ENCODE peak calls at places on chromosomes 11 and 22, in seven cellular contexts. G, C, B, K, S, A and T are unnamed samples.
A peak's percentile ranks its signal among the peaks of the same experiment; 100 is the strongest.

GRCh38 chr11:110600322-110600721 is 111.9 kb downstream of the ARHGAP20 start:
- DNase-seq in G (no peak), C (peak; percentile 63), B (no peak), K (no peak), S (no peak), A (no peak), T (no peak)

GRCh38 chr11:45259607-45260006 is 26.5 kb downstream of the SYT13 start:
- DNase-seq in G (no peak), C (no peak), B (peak; percentile 78), K (no peak), S (no peak), A (peak; percentile 94), T (no peak)

GRCh38 chr11:70353900-70354568 is 44.3 kb upstream of the CTTN start:
- DNase-seq in G (no peak), C (no peak), B (no peak), K (no peak), S (no peak), A (no peak), T (no peak)

GRCh38 chr11:3136542-3137455 is 28.3 kb downstream of the OSBPL5 start:
- DNase-seq in G (no peak), C (peak; percentile 78), B (no peak), K (no peak), S (no peak), A (no peak), T (no peak)

GRCh38 chr11:74320538-74320937 is 9.1 kb upstream of the P4HA3 start:
- DNase-seq in G (no peak), C (no peak), B (no peak), K (no peak), S (no peak), A (no peak), T (no peak)

GRCh38 chr22:23072035-23072910 is 2.0 kb downstream of the GNAZ start:
- DNase-seq in G (no peak), C (peak; percentile 69), B (no peak), K (no peak), S (no peak), A (no peak), T (no peak)

GRCh38 chr11:124879999-124880611 is 14.9 kb downstream of the ROBO3 start:
- DNase-seq in G (no peak), C (peak; percentile 76), B (no peak), K (no peak), S (no peak), A (no peak), T (no peak)

GRCh38 chr11:75325713-75326438 is 25.6 kb downstream of the ARRB1 start:
- DNase-seq in G (no peak), C (no peak), B (peak; percentile 79), K (peak; percentile 85), S (peak; percentile 46), A (peak; percentile 58), T (no peak)

GRCh38 chr22:25485626-25486545 is 78.6 kb upstream of the GRK3 start:
- DNase-seq in G (no peak), C (no peak), B (no peak), K (no peak), S (no peak), A (no peak), T (no peak)

GRCh38 chr22:37818397-37819099 is 4.6 kb upstream of the GALR3 start:
- DNase-seq in G (peak; percentile 82), C (peak; percentile 91), B (no peak), K (peak; percentile 79), S (peak; percentile 66), A (no peak), T (no peak)